ENCODE peak calls at places on chromosomes 1 and 21, in six cellular contexts. L, T, K, O, B and P are unnamed samples.

GRCh38 chr1:19208710-19209438 is 1.2 kb downstream of the UBR4 start:
- DNase-seq in L (no peak), T (no peak), K (no peak), O (no peak), B (no peak), P (no peak)

GRCh38 chr1:152182431-152182830 is 23.4 kb upstream of the RPTN start:
- DNase-seq in L (no peak), T (no peak), K (no peak), O (no peak), B (no peak), P (no peak)

GRCh38 chr1:166343276-166343675 is 176.5 kb upstream of the FAM78B start:
- DNase-seq in L (no peak), T (no peak), K (no peak), O (no peak), B (no peak), P (no peak)

GRCh38 chr1:213446496-213446895 is 395.5 kb downstream of the RPS6KC1 start:
- DNase-seq in L (no peak), T (no peak), K (no peak), O (no peak), B (no peak), P (no peak)

GRCh38 chr1:90925928-90926869 is 95.6 kb downstream of the ZNF644 start:
- DNase-seq in L (no peak), T (no peak), K (no peak), O (no peak), B (no peak), P (no peak)

GRCh38 chr21:38810034-38810825 is 4.5 kb downstream of the ETS2 start:
- DNase-seq in L (no peak), T (no peak), K (no peak), O (no peak), B (no peak), P (no peak)

GRCh38 chr1:159988006-159988405 is 34.0 kb upstream of the SLAMF9 start:
- DNase-seq in L (no peak), T (no peak), K (no peak), O (no peak), B (no peak), P (no peak)

GRCh38 chr1:170537798-170538503 is 6.0 kb downstream of the GORAB start:
- DNase-seq in L (no peak), T (no peak), K (no peak), O (no peak), B (no peak), P (no peak)

GRCh38 chr21:29647353-29647781 is 292.4 kb downstream of the GRIK1 start:
- DNase-seq in L (no peak), T (no peak), K (no peak), O (no peak), B (no peak), P (no peak)

GRCh38 chr1:8727809-8728213 is 89.6 kb downstream of the RERE start:
- DNase-seq in L (peak; percentile 58), T (no peak), K (no peak), O (no peak), B (no peak), P (no peak)

GRCh38 chr1:58722414-58722813 is 22.6 kb upstream of the MYSM1 start:
- DNase-seq in L (no peak), T (no peak), K (no peak), O (no peak), B (no peak), P (no peak)

GRCh38 chr1:85132078-85132715 is 68.6 kb downstream of the SYDE2 start:
- DNase-seq in L (no peak), T (no peak), K (no peak), O (no peak), B (no peak), P (no peak)